ENCODE peak calls at places on chromosomes 13 and 19, in seven cellular contexts. Y, V, F, P, W, D and Q are unnamed samples.
A peak's percentile ranks its signal among the peaks of the same experiment; 100 is the strongest.

GRCh38 chr19:14400913-14401312 is 18.2 kb downstream of the DDX39A start:
- DNase-seq in Y (no peak), V (no peak), F (no peak), P (no peak), W (no peak), D (no peak), Q (no peak)

GRCh38 chr13:113651511-113652403 is 6.2 kb downstream of the ATP4B start:
- DNase-seq in Y (peak; percentile 82), V (no peak), F (no peak), P (no peak), W (peak; percentile 45), D (no peak), Q (no peak)

GRCh38 chr19:5618591-5618990 is 4.0 kb downstream of the SAFB2 start:
- DNase-seq in Y (peak; percentile 45), V (no peak), F (no peak), P (no peak), W (no peak), D (no peak), Q (no peak)

GRCh38 chr13:45143346-45143751 is 23.0 kb downstream of the GTF2F2 start:
- DNase-seq in Y (no peak), V (no peak), F (no peak), P (peak; percentile 88), W (no peak), D (no peak), Q (peak; percentile 52)

GRCh38 chr19:6528544-6529121 is 2.2 kb upstream of the TNFSF9 start:
- DNase-seq in Y (peak; percentile 91), V (no peak), F (no peak), P (no peak), W (peak; percentile 69), D (no peak), Q (no peak)

GRCh38 chr13:98847780-98848179 is 95.3 kb upstream of the SLC15A1 start:
- DNase-seq in Y (no peak), V (no peak), F (no peak), P (no peak), W (no peak), D (no peak), Q (no peak)

GRCh38 chr19:52520013-52520412 is 7.5 kb upstream of the ZNF808 start:
- DNase-seq in Y (no peak), V (no peak), F (no peak), P (no peak), W (no peak), D (no peak), Q (no peak)

GRCh38 chr13:25232937-25233515 is 54.3 kb downstream of the MTMR6 start:
- DNase-seq in Y (no peak), V (no peak), F (no peak), P (peak; percentile 21), W (no peak), D (no peak), Q (peak; percentile 42)

GRCh38 chr13:50222569-50223332 is 207.5 kb downstream of the KCNRG start:
- DNase-seq in Y (no peak), V (no peak), F (no peak), P (peak; percentile 68), W (peak; percentile 71), D (no peak), Q (no peak)

GRCh38 chr19:38869160-38869835 is 8.8 kb downstream of the RINL start:
- DNase-seq in Y (no peak), V (no peak), F (no peak), P (no peak), W (peak; percentile 82), D (no peak), Q (no peak)

GRCh38 chr13:27425151-27425917 is 915 bp downstream of the GTF3A start:
- DNase-seq in Y (no peak), V (no peak), F (no peak), P (no peak), W (no peak), D (no peak), Q (peak; percentile 68)

GRCh38 chr13:108083056-108083455 is 132.3 kb downstream of the LIG4 start:
- DNase-seq in Y (no peak), V (no peak), F (no peak), P (no peak), W (no peak), D (no peak), Q (no peak)

GRCh38 chr13:109840201-109840892 is 54.0 kb upstream of the IRS2 start:
- DNase-seq in Y (peak; percentile 71), V (no peak), F (no peak), P (peak; percentile 56), W (no peak), D (no peak), Q (no peak)

GRCh38 chr19:4057913-4058695 is 8.6 kb downstream of the ZBTB7A start:
- DNase-seq in Y (peak; percentile 98), V (no peak), F (no peak), P (peak; percentile 85), W (peak; percentile 90), D (no peak), Q (peak; percentile 67)

GRCh38 chr13:106917024-106917491 is 349.1 kb upstream of the ARGLU1 start:
- DNase-seq in Y (no peak), V (no peak), F (no peak), P (no peak), W (no peak), D (no peak), Q (no peak)

GRCh38 chr19:16213076-16213475 is 15.4 kb downstream of the AP1M1 start:
- DNase-seq in Y (no peak), V (no peak), F (no peak), P (peak; percentile 17), W (no peak), D (no peak), Q (peak; percentile 16)

GRCh38 chr19:4692275-4693077 is 22.3 kb upstream of the MYDGF start:
- DNase-seq in Y (no peak), V (no peak), F (no peak), P (no peak), W (no peak), D (no peak), Q (no peak)

GRCh38 chr19:47757617-47758432 is 12.5 kb downstream of the NOP53 start:
- DNase-seq in Y (no peak), V (no peak), F (no peak), P (no peak), W (peak; percentile 77), D (no peak), Q (no peak)

GRCh38 chr13:39847336-39847735 is 191.9 kb downstream of the COG6 start:
- DNase-seq in Y (no peak), V (no peak), F (no peak), P (no peak), W (no peak), D (no peak), Q (no peak)

GRCh38 chr19:53520163-53520546 is 17.8 kb upstream of the ZNF331 start:
- DNase-seq in Y (peak; percentile 82), V (no peak), F (no peak), P (no peak), W (no peak), D (no peak), Q (no peak)

GRCh38 chr19:53518716-53519115 is 19.2 kb upstream of the ZNF331 start:
- DNase-seq in Y (peak; percentile 48), V (no peak), F (no peak), P (no peak), W (no peak), D (no peak), Q (no peak)

GRCh38 chr19:53519431-53519830 is 18.5 kb upstream of the ZNF331 start:
- DNase-seq in Y (peak; percentile 75), V (no peak), F (no peak), P (no peak), W (no peak), D (no peak), Q (peak; percentile 22)

GRCh38 chr19:53521373-53522202 is 16.4 kb upstream of the ZNF331 start:
- DNase-seq in Y (no peak), V (no peak), F (no peak), P (no peak), W (no peak), D (no peak), Q (no peak)

DNA sequence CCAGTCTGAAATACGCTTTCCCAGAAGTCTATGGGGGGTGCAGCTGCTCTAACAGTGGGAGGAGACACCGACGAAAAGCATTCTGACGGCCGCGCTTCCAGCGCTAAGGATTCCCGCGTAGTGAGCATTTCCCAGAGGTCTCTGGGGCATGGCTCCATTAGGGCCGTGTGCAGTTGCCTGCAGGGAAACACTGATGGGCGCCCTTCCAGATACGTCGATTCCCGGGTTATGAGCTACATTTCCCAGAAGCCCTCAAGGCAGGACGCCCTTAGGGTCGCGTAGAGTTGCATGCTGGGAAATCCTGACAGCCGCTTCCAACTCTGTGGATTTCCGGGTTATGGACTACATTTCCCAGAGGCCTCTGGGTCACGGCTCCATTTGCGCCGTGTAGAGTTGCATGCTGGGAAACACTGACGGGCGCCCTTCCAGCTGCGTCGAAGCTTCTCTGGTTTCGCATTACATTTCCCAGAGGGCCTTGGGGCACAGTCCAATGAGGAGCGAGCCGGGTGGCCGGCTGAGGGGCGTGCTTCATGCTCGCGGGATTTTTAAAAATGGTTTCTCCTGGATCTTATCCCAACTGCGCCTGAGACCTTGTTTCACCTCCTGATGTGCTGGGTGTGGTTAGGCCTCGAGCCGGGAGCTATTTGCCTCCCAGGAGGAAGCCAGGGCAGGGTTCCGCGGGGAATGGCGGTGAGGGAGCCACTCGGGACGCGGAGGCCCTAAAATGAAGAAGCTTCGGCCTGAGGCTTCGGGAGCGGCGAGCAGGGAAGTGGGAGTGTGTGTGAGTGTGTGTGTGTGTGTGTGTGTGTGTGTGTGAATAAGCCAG is 17.2 kb upstream of the ZNF331 start:
- DNase-seq in Y (peak; percentile 99), V (peak; percentile 75), F (peak; percentile 80), P (peak; percentile 98), W (peak; percentile 97), D (no peak), Q (peak; percentile 95)
- TF ChIP-seq POLR2A in Y (no peak), V (no peak), F (no peak), P (no peak), W (peak; percentile 12), D (no peak), Q (peak; percentile 39)

GRCh38 chr19:51366050-51366998 is at the start of gene ETFB:
- DNase-seq in Y (peak; percentile 100), V (peak; percentile 85), F (peak; percentile 96), P (peak; percentile 96), W (peak; percentile 99), D (no peak), Q (peak; percentile 98)
- TF ChIP-seq POLR2A in Y (no peak), V (no peak), F (peak; percentile 80), P (peak; percentile 41), W (peak; percentile 92), D (peak; percentile 44), Q (peak; percentile 81)

DNA sequence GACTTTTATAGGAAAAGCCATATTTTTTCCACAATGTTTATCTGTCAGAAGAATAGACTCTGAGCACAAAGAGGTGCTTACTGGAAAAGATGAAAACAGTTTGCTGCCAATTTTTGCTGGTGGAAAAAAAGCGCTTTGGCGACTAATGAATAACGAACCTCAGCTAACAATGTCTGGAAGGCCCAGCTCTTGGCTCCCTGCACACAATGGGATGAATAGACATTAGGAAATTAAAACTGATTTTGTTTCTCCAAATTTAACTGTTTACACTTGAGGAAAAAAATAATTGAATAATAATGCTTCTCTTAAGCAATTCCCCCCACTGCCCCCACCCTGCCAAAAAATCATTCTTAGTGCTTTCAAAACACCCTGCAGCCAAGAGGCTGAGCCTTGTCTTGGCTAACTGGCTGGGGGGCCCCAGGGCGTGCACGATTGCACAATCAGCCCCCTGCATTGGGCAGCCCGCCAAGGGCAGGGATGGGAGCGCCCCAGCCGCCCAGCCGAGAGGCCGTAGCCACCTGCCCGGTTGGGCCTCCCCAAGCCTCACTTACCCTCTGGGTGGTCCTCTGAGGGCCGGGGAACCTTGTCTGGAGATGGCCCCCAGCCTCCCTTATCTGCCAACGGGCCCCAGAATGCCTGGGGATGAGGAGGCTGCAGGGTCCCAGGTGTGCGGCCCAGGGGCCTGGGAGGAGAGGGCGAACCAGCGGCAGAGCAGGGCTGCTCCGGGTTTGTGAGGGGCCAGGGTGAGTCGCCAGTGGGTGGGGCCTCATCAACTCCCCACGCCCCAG is 16.8 kb downstream of the CEBPG start:
- DNase-seq in Y (peak; percentile 95), V (no peak), F (no peak), P (no peak), W (peak; percentile 73), D (no peak), Q (no peak)
- TF ChIP-seq POLR2A in Y (no peak), V (no peak), F (no peak), P (no peak), W (no peak), D (no peak), Q (no peak)

GRCh38 chr13:79655509-79655908 is 174.6 kb downstream of the NDFIP2 start:
- DNase-seq in Y (no peak), V (no peak), F (no peak), P (no peak), W (no peak), D (no peak), Q (no peak)
- TF ChIP-seq POLR2A in Y (no peak), V (no peak), F (no peak), P (no peak), W (no peak), D (no peak), Q (no peak)